ENCODE peak calls at places on chromosomes 1 and 21, in nine cellular contexts. One of them, this sample, is unnamed. For H3K4me1, the result is how much of the 10 kb centered on the place peaks cover.

GRCh38 chr1:16607433-16607851 is 5.9 kb downstream of the NBPF1 start:
- DNase-seq in esophagus muscularis mucosa: no peak
- DNase-seq in mesendoderm: no peak
- DNase-seq in thoracic aorta: no peak
- DNase-seq in stomach: no peak
- DNase-seq in CD8-positive, alpha-beta memory T cell: peak
- DNase-seq in CD4-positive, CD25-positive, alpha-beta regulatory T cell: no peak
- DNase-seq in fibroblast of lung: no peak
- DNase-seq in A673: no peak
- DNase-seq in this sample: no peak

GRCh38 chr1:12180315-12180714 is 13.5 kb downstream of the TNFRSF1B start:
- DNase-seq in CD4-positive, CD25-positive, alpha-beta regulatory T cell: no peak
- DNase-seq in A673: no peak
- DNase-seq in thoracic aorta: no peak
- DNase-seq in fibroblast of lung: no peak
- DNase-seq in esophagus muscularis mucosa: no peak
- DNase-seq in mesendoderm: no peak
- DNase-seq in stomach: peak
- DNase-seq in CD8-positive, alpha-beta memory T cell: no peak
- DNase-seq in this sample: no peak

GRCh38 chr1:79822053-79822452 is 815.5 kb upstream of the ADGRL4 start:
- DNase-seq in CD8-positive, alpha-beta memory T cell: no peak
- DNase-seq in A673: no peak
- DNase-seq in esophagus muscularis mucosa: no peak
- DNase-seq in fibroblast of lung: no peak
- DNase-seq in thoracic aorta: no peak
- DNase-seq in stomach: no peak
- DNase-seq in CD4-positive, CD25-positive, alpha-beta regulatory T cell: no peak
- DNase-seq in mesendoderm: no peak
- DNase-seq in this sample: no peak

GRCh38 chr1:110671323-110671722 is 3.4 kb downstream of the KCNA3 start:
- DNase-seq in stomach: no peak
- DNase-seq in fibroblast of lung: no peak
- DNase-seq in A673: no peak
- DNase-seq in esophagus muscularis mucosa: no peak
- DNase-seq in CD8-positive, alpha-beta memory T cell: peak
- DNase-seq in thoracic aorta: no peak
- DNase-seq in CD4-positive, CD25-positive, alpha-beta regulatory T cell: peak
- DNase-seq in mesendoderm: no peak
- DNase-seq in this sample: no peak

GRCh38 chr1:28199328-28200233 is 23.1 kb upstream of the PTAFR start:
- DNase-seq in fibroblast of lung: no peak
- DNase-seq in CD4-positive, CD25-positive, alpha-beta regulatory T cell: peak
- DNase-seq in thoracic aorta: no peak
- DNase-seq in mesendoderm: no peak
- DNase-seq in CD8-positive, alpha-beta memory T cell: peak
- DNase-seq in esophagus muscularis mucosa: no peak
- DNase-seq in A673: no peak
- DNase-seq in stomach: peak
- DNase-seq in this sample: peak

GRCh38 chr1:239527046-239527693 is 140.8 kb downstream of the CHRM3 start:
- DNase-seq in esophagus muscularis mucosa: no peak
- DNase-seq in thoracic aorta: no peak
- DNase-seq in CD8-positive, alpha-beta memory T cell: no peak
- DNase-seq in stomach: no peak
- DNase-seq in CD4-positive, CD25-positive, alpha-beta regulatory T cell: no peak
- DNase-seq in fibroblast of lung: no peak
- DNase-seq in mesendoderm: no peak
- DNase-seq in A673: no peak
- DNase-seq in this sample: no peak

GRCh38 chr1:202688401-202688800 is 21.9 kb downstream of the SYT2 start:
- DNase-seq in thoracic aorta: no peak
- DNase-seq in esophagus muscularis mucosa: no peak
- DNase-seq in CD4-positive, CD25-positive, alpha-beta regulatory T cell: no peak
- DNase-seq in mesendoderm: no peak
- DNase-seq in stomach: no peak
- DNase-seq in A673: no peak
- DNase-seq in fibroblast of lung: peak
- DNase-seq in CD8-positive, alpha-beta memory T cell: no peak
- DNase-seq in this sample: no peak

GRCh38 chr1:172449585-172450523 is 6.0 kb upstream of the PIGC start:
- DNase-seq in CD4-positive, CD25-positive, alpha-beta regulatory T cell: no peak
- DNase-seq in fibroblast of lung: peak
- DNase-seq in A673: peak
- DNase-seq in esophagus muscularis mucosa: no peak
- DNase-seq in CD8-positive, alpha-beta memory T cell: peak
- DNase-seq in stomach: peak
- DNase-seq in mesendoderm: peak
- DNase-seq in thoracic aorta: no peak
- DNase-seq in this sample: peak

GRCh38 chr1:93598396-93598795 is 83.2 kb downstream of the BCAR3 start:
- DNase-seq in fibroblast of lung: no peak
- DNase-seq in mesendoderm: no peak
- DNase-seq in A673: no peak
- DNase-seq in CD8-positive, alpha-beta memory T cell: no peak
- DNase-seq in stomach: no peak
- DNase-seq in CD4-positive, CD25-positive, alpha-beta regulatory T cell: no peak
- DNase-seq in thoracic aorta: no peak
- DNase-seq in esophagus muscularis mucosa: no peak
- DNase-seq in this sample: no peak
- H3K4me1 ChIP-seq in fibroblast of lung: under half
- H3K4me1 ChIP-seq in mesendoderm: under half
- H3K4me1 ChIP-seq in A673: under half
- H3K4me1 ChIP-seq in CD8-positive, alpha-beta memory T cell: under half
- H3K4me1 ChIP-seq in stomach: half or more
- H3K4me1 ChIP-seq in CD4-positive, CD25-positive, alpha-beta regulatory T cell: under half
- H3K4me1 ChIP-seq in thoracic aorta: half or more
- H3K4me1 ChIP-seq in esophagus muscularis mucosa: half or more
- H3K4me1 ChIP-seq in this sample: under half

GRCh38 chr1:23529146-23530088 is 1.6 kb downstream of the E2F2 start:
- DNase-seq in CD4-positive, CD25-positive, alpha-beta regulatory T cell: no peak
- DNase-seq in esophagus muscularis mucosa: no peak
- DNase-seq in A673: no peak
- DNase-seq in thoracic aorta: no peak
- DNase-seq in mesendoderm: no peak
- DNase-seq in fibroblast of lung: no peak
- DNase-seq in stomach: no peak
- DNase-seq in CD8-positive, alpha-beta memory T cell: no peak
- DNase-seq in this sample: peak

GRCh38 chr1:23530750-23531651 is at the start of gene E2F2:
- DNase-seq in esophagus muscularis mucosa: peak
- DNase-seq in thoracic aorta: peak
- DNase-seq in CD4-positive, CD25-positive, alpha-beta regulatory T cell: peak
- DNase-seq in stomach: peak
- DNase-seq in mesendoderm: peak
- DNase-seq in fibroblast of lung: peak
- DNase-seq in A673: peak
- DNase-seq in CD8-positive, alpha-beta memory T cell: peak
- DNase-seq in this sample: peak

GRCh38 chr1:23528245-23528978 is 2.6 kb downstream of the E2F2 start:
- DNase-seq in A673: peak
- DNase-seq in CD8-positive, alpha-beta memory T cell: peak
- DNase-seq in thoracic aorta: peak
- DNase-seq in mesendoderm: no peak
- DNase-seq in stomach: peak
- DNase-seq in esophagus muscularis mucosa: peak
- DNase-seq in CD4-positive, CD25-positive, alpha-beta regulatory T cell: peak
- DNase-seq in fibroblast of lung: peak
- DNase-seq in this sample: peak

GRCh38 chr1:23531695-23532094 is 662 bp upstream of the E2F2 start:
- DNase-seq in CD4-positive, CD25-positive, alpha-beta regulatory T cell: no peak
- DNase-seq in mesendoderm: no peak
- DNase-seq in CD8-positive, alpha-beta memory T cell: no peak
- DNase-seq in esophagus muscularis mucosa: no peak
- DNase-seq in fibroblast of lung: no peak
- DNase-seq in stomach: no peak
- DNase-seq in A673: no peak
- DNase-seq in thoracic aorta: no peak
- DNase-seq in this sample: no peak

DNA sequence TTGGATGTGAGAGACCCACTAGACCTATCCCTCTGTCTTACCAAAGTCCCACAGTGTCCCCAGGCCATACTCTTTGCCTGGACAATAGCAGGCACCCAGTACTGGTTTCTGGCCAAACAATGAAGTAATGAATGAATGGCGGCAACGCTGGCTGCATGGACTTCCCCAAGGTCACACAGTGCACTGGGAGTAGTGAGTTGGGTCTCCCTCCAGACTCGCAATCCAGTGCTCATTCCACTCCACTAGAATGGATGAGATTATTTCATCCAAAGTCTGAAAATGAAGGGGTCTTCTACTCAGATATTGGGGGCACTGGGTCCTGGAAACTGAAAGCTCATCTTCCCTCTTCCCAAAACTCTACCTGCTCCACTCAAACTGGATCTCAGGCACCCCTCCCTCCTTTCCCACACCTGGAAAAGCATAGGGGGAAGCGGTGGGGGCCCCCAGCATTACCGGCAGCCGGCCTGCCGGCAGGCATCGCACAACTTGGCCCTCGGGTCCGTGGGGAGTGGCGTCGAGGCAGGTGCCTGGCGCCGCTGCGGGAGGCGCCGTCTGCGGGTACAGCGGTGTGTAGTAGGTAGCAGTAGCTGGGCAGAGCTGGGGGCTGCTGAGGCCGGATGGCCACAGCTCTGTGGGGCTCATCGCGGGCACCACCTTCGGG is 814 bp downstream of the E2F2 start:
- DNase-seq in esophagus muscularis mucosa: no peak
- DNase-seq in fibroblast of lung: no peak
- DNase-seq in thoracic aorta: no peak
- DNase-seq in CD4-positive, CD25-positive, alpha-beta regulatory T cell: no peak
- DNase-seq in stomach: no peak
- DNase-seq in A673: no peak
- DNase-seq in mesendoderm: no peak
- DNase-seq in CD8-positive, alpha-beta memory T cell: no peak
- DNase-seq in this sample: peak
- H3K4me1 ChIP-seq in esophagus muscularis mucosa: under half
- H3K4me1 ChIP-seq in fibroblast of lung: under half
- H3K4me1 ChIP-seq in thoracic aorta: under half
- H3K4me1 ChIP-seq in CD4-positive, CD25-positive, alpha-beta regulatory T cell: half or more
- H3K4me1 ChIP-seq in stomach: half or more
- H3K4me1 ChIP-seq in A673: under half
- H3K4me1 ChIP-seq in mesendoderm: under half
- H3K4me1 ChIP-seq in CD8-positive, alpha-beta memory T cell: half or more
- H3K4me1 ChIP-seq in this sample: half or more

GRCh38 chr1:10529772-10530171 is 55.0 kb downstream of the PEX14 start:
- DNase-seq in stomach: no peak
- DNase-seq in mesendoderm: peak
- DNase-seq in thoracic aorta: no peak
- DNase-seq in A673: no peak
- DNase-seq in fibroblast of lung: no peak
- DNase-seq in CD4-positive, CD25-positive, alpha-beta regulatory T cell: no peak
- DNase-seq in esophagus muscularis mucosa: no peak
- DNase-seq in CD8-positive, alpha-beta memory T cell: no peak
- DNase-seq in this sample: no peak

GRCh38 chr1:10534519-10534918 is 59.8 kb downstream of the PEX14 start:
- DNase-seq in stomach: no peak
- DNase-seq in CD8-positive, alpha-beta memory T cell: no peak
- DNase-seq in esophagus muscularis mucosa: no peak
- DNase-seq in fibroblast of lung: no peak
- DNase-seq in A673: no peak
- DNase-seq in thoracic aorta: no peak
- DNase-seq in mesendoderm: no peak
- DNase-seq in CD4-positive, CD25-positive, alpha-beta regulatory T cell: no peak
- DNase-seq in this sample: no peak

GRCh38 chr1:10530281-10530740 is 55.6 kb downstream of the PEX14 start:
- DNase-seq in CD8-positive, alpha-beta memory T cell: no peak
- DNase-seq in thoracic aorta: no peak
- DNase-seq in fibroblast of lung: peak
- DNase-seq in CD4-positive, CD25-positive, alpha-beta regulatory T cell: no peak
- DNase-seq in mesendoderm: peak
- DNase-seq in stomach: peak
- DNase-seq in A673: no peak
- DNase-seq in esophagus muscularis mucosa: no peak
- DNase-seq in this sample: no peak

GRCh38 chr1:10530756-10531155 is 56.0 kb downstream of the PEX14 start:
- DNase-seq in mesendoderm: peak
- DNase-seq in esophagus muscularis mucosa: no peak
- DNase-seq in thoracic aorta: no peak
- DNase-seq in stomach: no peak
- DNase-seq in fibroblast of lung: peak
- DNase-seq in CD8-positive, alpha-beta memory T cell: no peak
- DNase-seq in CD4-positive, CD25-positive, alpha-beta regulatory T cell: no peak
- DNase-seq in A673: no peak
- DNase-seq in this sample: no peak

GRCh38 chr1:10532357-10532756 is 57.6 kb downstream of the PEX14 start:
- DNase-seq in CD8-positive, alpha-beta memory T cell: no peak
- DNase-seq in mesendoderm: no peak
- DNase-seq in fibroblast of lung: no peak
- DNase-seq in stomach: no peak
- DNase-seq in CD4-positive, CD25-positive, alpha-beta regulatory T cell: no peak
- DNase-seq in esophagus muscularis mucosa: no peak
- DNase-seq in thoracic aorta: no peak
- DNase-seq in A673: no peak
- DNase-seq in this sample: no peak
- H3K4me1 ChIP-seq in CD8-positive, alpha-beta memory T cell: under half
- H3K4me1 ChIP-seq in mesendoderm: under half
- H3K4me1 ChIP-seq in fibroblast of lung: under half
- H3K4me1 ChIP-seq in stomach: under half
- H3K4me1 ChIP-seq in CD4-positive, CD25-positive, alpha-beta regulatory T cell: under half
- H3K4me1 ChIP-seq in esophagus muscularis mucosa: under half
- H3K4me1 ChIP-seq in thoracic aorta: under half
- H3K4me1 ChIP-seq in A673: under half
- H3K4me1 ChIP-seq in this sample: under half

GRCh38 chr21:41926068-41926806 is 27.6 kb downstream of the C2CD2 start:
- DNase-seq in stomach: peak
- DNase-seq in A673: peak
- DNase-seq in mesendoderm: peak
- DNase-seq in CD8-positive, alpha-beta memory T cell: peak
- DNase-seq in esophagus muscularis mucosa: no peak
- DNase-seq in CD4-positive, CD25-positive, alpha-beta regulatory T cell: peak
- DNase-seq in fibroblast of lung: peak
- DNase-seq in thoracic aorta: no peak
- DNase-seq in this sample: no peak

GRCh38 chr21:41923641-41924342 is 30.0 kb downstream of the C2CD2 start:
- DNase-seq in CD8-positive, alpha-beta memory T cell: no peak
- DNase-seq in fibroblast of lung: peak
- DNase-seq in stomach: no peak
- DNase-seq in CD4-positive, CD25-positive, alpha-beta regulatory T cell: no peak
- DNase-seq in A673: no peak
- DNase-seq in thoracic aorta: no peak
- DNase-seq in esophagus muscularis mucosa: no peak
- DNase-seq in mesendoderm: no peak
- DNase-seq in this sample: no peak

GRCh38 chr21:41921089-41921819 is 32.6 kb downstream of the C2CD2 start:
- DNase-seq in CD8-positive, alpha-beta memory T cell: no peak
- DNase-seq in esophagus muscularis mucosa: no peak
- DNase-seq in mesendoderm: no peak
- DNase-seq in stomach: no peak
- DNase-seq in fibroblast of lung: no peak
- DNase-seq in A673: no peak
- DNase-seq in thoracic aorta: no peak
- DNase-seq in CD4-positive, CD25-positive, alpha-beta regulatory T cell: no peak
- DNase-seq in this sample: peak

GRCh38 chr21:41926807-41927171 is 27.0 kb downstream of the C2CD2 start:
- DNase-seq in fibroblast of lung: no peak
- DNase-seq in mesendoderm: no peak
- DNase-seq in A673: no peak
- DNase-seq in CD8-positive, alpha-beta memory T cell: no peak
- DNase-seq in CD4-positive, CD25-positive, alpha-beta regulatory T cell: no peak
- DNase-seq in esophagus muscularis mucosa: no peak
- DNase-seq in thoracic aorta: no peak
- DNase-seq in stomach: no peak
- DNase-seq in this sample: no peak

DNA sequence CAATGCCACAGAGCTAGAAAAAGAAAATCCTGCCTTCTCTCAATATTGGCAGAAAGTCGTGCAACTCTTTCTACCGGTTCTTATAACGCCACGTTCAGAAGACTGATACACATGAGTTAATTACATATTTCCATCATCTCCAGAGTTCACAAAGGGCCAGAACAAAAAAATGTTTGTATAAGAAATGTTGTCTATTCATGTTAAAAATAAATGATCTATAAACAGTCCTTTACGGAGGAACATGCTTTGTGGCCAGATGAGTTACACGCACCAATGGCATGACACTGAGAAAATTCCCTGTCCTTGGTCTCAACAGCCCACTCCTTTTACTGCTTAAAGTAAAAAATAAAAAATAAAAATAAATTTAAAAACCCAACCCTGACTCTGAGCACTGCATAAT is 29.5 kb downstream of the C2CD2 start:
- DNase-seq in CD8-positive, alpha-beta memory T cell: no peak
- DNase-seq in mesendoderm: no peak
- DNase-seq in CD4-positive, CD25-positive, alpha-beta regulatory T cell: no peak
- DNase-seq in stomach: no peak
- DNase-seq in esophagus muscularis mucosa: no peak
- DNase-seq in fibroblast of lung: peak
- DNase-seq in A673: no peak
- DNase-seq in thoracic aorta: no peak
- DNase-seq in this sample: no peak
- H3K4me1 ChIP-seq in CD8-positive, alpha-beta memory T cell: under half
- H3K4me1 ChIP-seq in mesendoderm: under half
- H3K4me1 ChIP-seq in CD4-positive, CD25-positive, alpha-beta regulatory T cell: under half
- H3K4me1 ChIP-seq in stomach: half or more
- H3K4me1 ChIP-seq in esophagus muscularis mucosa: half or more
- H3K4me1 ChIP-seq in fibroblast of lung: under half
- H3K4me1 ChIP-seq in A673: under half
- H3K4me1 ChIP-seq in thoracic aorta: half or more
- H3K4me1 ChIP-seq in this sample: under half

This sample was measured in Peyer's patch.